ENCODE peak calls at places on chromosomes 2 and 18, in six cellular contexts. T is AG09319, U is tibial artery, Q is cardiac fibroblast, Z is choroid plexus epithelial cell, G is bronchial epithelial cell. S is an unnamed sample.

GRCh38 chr2:190185380-190185779 is 122.9 kb upstream of the MSTN start:
- DNase-seq in T (no peak), U (no peak), Q (no peak), Z (no peak), G (no peak), S (no peak)

GRCh38 chr18:48022531-48023330 is 92.3 kb upstream of the SMAD2 start:
- DNase-seq in T (no peak), U (peak; percentile 59), Q (peak; percentile 85), Z (peak; percentile 84), G (peak; percentile 72), S (peak; percentile 55)

GRCh38 chr2:104733544-104733943 is 120.4 kb upstream of the POU3F3 start:
- DNase-seq in T (no peak), U (no peak), Q (no peak), Z (peak; percentile 14), G (no peak), S (peak; percentile 38)

GRCh38 chr2:195520671-195521155 is 136.3 kb upstream of the SLC39A10 start:
- DNase-seq in T (peak; percentile 29), U (no peak), Q (peak; percentile 87), Z (peak; percentile 99), G (peak; percentile 71), S (no peak)

GRCh38 chr2:240789051-240789453 is 31.0 kb downstream of the KIF1A start:
- DNase-seq in T (no peak), U (no peak), Q (no peak), Z (no peak), G (no peak), S (no peak)

GRCh38 chr2:12488365-12488972 is 228.3 kb upstream of the TRIB2 start:
- DNase-seq in T (no peak), U (no peak), Q (no peak), Z (no peak), G (no peak), S (no peak)

GRCh38 chr2:61799054-61799453 is 54.8 kb downstream of the FAM161A start:
- DNase-seq in T (no peak), U (no peak), Q (no peak), Z (no peak), G (no peak), S (no peak)

GRCh38 chr2:120825370-120826259 is 89.9 kb downstream of the GLI2 start:
- DNase-seq in T (peak; percentile 42), U (peak; percentile 64), Q (peak; percentile 78), Z (peak; percentile 87), G (peak; percentile 26), S (no peak)

GRCh38 chr18:55779711-55780590 is 192.0 kb upstream of the TCF4 start:
- DNase-seq in T (no peak), U (no peak), Q (peak; percentile 52), Z (peak; percentile 26), G (no peak), S (no peak)

GRCh38 chr2:226791056-226791486 is 8.5 kb downstream of the IRS1 start:
- DNase-seq in T (no peak), U (no peak), Q (peak; percentile 73), Z (peak; percentile 88), G (no peak), S (no peak)

GRCh38 chr2:122255924-122256323 is 500.5 kb downstream of the TSN start:
- DNase-seq in T (no peak), U (no peak), Q (no peak), Z (peak; percentile 0), G (peak; percentile 54), S (no peak)

GRCh38 chr18:79169958-79170555 is 100.9 kb downstream of the ATP9B start:
- DNase-seq in T (no peak), U (no peak), Q (peak; percentile 53), Z (peak; percentile 65), G (peak; percentile 29), S (no peak)

GRCh38 chr18:74457043-74457742 is at the start of gene DIPK1C:
- DNase-seq in T (no peak), U (no peak), Q (no peak), Z (no peak), G (no peak), S (no peak)

GRCh38 chr18:2846638-2847340 is at the start of gene EMILIN2:
- DNase-seq in T (no peak), U (peak; percentile 88), Q (peak; percentile 60), Z (peak; percentile 53), G (peak; percentile 16), S (peak; percentile 22)

GRCh38 chr2:151754253-151754897 is 20.1 kb upstream of the NEB start:
- DNase-seq in T (no peak), U (no peak), Q (no peak), Z (no peak), G (no peak), S (no peak)

GRCh38 chr2:109214651-109215371 is 85.8 kb downstream of the SH3RF3 start:
- DNase-seq in T (no peak), U (no peak), Q (no peak), Z (no peak), G (no peak), S (no peak)

GRCh38 chr2:16405551-16405950 is 260.1 kb downstream of the CYRIA start:
- DNase-seq in T (no peak), U (no peak), Q (no peak), Z (no peak), G (no peak), S (no peak)

GRCh38 chr2:121210691-121211090 is 74.3 kb downstream of the TFCP2L1 start:
- DNase-seq in T (no peak), U (no peak), Q (no peak), Z (no peak), G (peak; percentile 38), S (peak; percentile 82)

GRCh38 chr2:86622409-86622877 is 1.2 kb downstream of the RNF103 start:
- DNase-seq in T (no peak), U (peak; percentile 74), Q (peak; percentile 30), Z (peak; percentile 22), G (peak; percentile 32), S (no peak)

GRCh38 chr18:44897445-44898215 is 216.9 kb downstream of the SETBP1 start:
- DNase-seq in T (no peak), U (no peak), Q (no peak), Z (no peak), G (no peak), S (no peak)

GRCh38 chr2:50674876-50675275 is 357.1 kb downstream of the NRXN1 start:
- DNase-seq in T (no peak), U (no peak), Q (no peak), Z (no peak), G (no peak), S (peak; percentile 1)

DNA sequence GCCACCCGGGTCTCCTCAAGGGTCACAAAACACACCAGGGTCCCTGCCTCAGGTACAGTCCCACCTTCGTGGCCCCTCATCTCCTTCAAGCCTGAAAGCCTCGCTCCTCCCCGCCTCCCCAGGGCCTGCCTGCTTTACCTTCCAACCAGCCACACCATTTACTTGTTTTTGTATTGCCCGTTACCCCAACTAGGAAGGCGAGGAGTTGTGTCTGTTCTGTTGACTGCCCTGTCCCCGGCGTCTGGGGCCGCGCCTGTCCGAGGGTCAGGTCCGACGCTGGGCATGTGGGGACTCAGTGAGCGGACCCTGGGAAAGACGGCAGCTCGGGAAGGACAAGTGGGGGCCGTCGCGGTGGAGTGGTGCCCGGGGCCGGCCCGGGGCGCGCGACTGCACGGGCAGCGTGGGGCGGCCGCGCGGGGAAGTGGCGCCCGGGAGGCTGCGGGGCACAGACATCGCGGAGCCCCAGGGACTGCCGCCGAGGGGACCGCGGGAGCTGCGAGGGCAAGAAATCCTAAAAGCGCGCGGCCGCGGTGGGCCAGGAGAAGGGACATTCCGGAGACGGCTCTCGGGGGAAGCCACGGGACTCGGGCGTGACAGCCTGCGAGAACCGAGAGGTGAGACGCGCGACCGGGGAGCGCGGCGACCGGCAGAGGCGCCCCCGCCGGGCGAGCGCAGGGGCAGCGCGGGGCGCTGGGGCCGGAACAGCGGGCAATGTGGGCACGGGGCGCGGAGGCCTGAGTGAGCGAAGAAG is 797 bp upstream of the GRHL1 start:
- DNase-seq in T (no peak), U (no peak), Q (no peak), Z (peak; percentile 11), G (no peak), S (peak; percentile 42)
- TF ChIP-seq CTCF in T (no peak), U (no peak), Q (no peak), Z (no peak), G (peak; percentile 33), S (no peak)

GRCh38 chr2:231925303-231926179 is 655 bp downstream of the NPPC start:
- DNase-seq in T (peak; percentile 67), U (peak; percentile 84), Q (peak; percentile 91), Z (peak; percentile 93), G (peak; percentile 47), S (peak; percentile 89)

GRCh38 chr2:231926761-231927565 is 767 bp upstream of the NPPC start:
- DNase-seq in T (no peak), U (peak; percentile 54), Q (peak; percentile 12), Z (peak; percentile 11), G (peak; percentile 26), S (peak; percentile 30)

GRCh38 chr2:231927566-231927890 is 1.3 kb upstream of the NPPC start:
- DNase-seq in T (no peak), U (peak; percentile 44), Q (no peak), Z (no peak), G (no peak), S (no peak)

GRCh38 chr2:231924889-231925275 is 1.3 kb downstream of the NPPC start:
- DNase-seq in T (no peak), U (no peak), Q (no peak), Z (no peak), G (no peak), S (peak; percentile 19)

GRCh38 chr2:231926180-231926741 is at the start of gene NPPC:
- DNase-seq in T (no peak), U (peak; percentile 54), Q (peak; percentile 50), Z (peak; percentile 47), G (peak; percentile 22), S (peak; percentile 52)
- TF ChIP-seq CTCF in T (peak; percentile 2), U (no peak), Q (peak; percentile 16), Z (peak; percentile 25), G (peak; percentile 47), S (no peak)

GRCh38 chr2:72330673-72331072 is 183.0 kb upstream of the CYP26B1 start:
- DNase-seq in T (no peak), U (no peak), Q (no peak), Z (peak; percentile 20), G (peak; percentile 17), S (no peak)

GRCh38 chr2:72326759-72327158 is 179.1 kb upstream of the CYP26B1 start:
- DNase-seq in T (no peak), U (no peak), Q (peak; percentile 35), Z (peak; percentile 16), G (no peak), S (no peak)

DNA sequence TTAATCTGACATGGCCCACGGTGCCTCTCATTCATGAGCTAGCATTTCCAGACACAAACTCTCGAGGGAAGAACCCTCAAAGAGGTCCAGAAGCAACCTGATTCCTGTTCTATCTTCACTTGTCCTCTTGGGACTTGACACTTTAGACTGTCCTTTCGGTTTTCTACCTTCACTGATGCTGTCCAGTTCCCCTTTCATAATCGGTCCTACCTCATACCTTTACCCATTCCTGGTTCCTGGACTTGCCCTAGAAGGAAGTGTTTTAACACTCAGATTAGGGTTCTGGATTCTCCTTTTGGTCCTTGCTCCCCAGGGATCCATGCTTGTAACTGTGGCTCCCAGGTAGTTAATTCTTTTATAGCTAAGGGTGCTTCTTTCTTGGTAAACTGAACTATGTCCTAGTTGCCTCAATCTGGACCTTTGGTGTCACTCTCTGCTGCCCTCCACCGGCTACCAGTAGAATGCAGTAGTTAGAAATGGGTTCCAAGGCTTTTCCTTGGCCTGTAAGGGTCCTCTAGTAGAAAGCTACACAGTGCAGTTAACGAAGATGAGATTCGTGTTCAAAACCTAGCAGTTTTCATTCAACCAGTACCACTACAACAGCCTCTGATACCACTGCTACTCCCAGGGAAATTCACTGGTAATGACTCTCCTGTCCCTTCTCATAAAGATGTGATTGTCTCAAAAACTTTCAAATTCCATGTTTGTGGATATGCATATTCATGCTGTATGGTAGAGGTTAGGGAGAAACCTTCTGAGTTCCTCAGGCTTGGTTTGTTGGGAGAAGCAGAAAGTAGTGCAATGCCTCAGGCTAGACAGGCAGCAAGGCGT is 178.1 kb upstream of the CYP26B1 start:
- DNase-seq in T (no peak), U (no peak), Q (peak; percentile 15), Z (peak; percentile 31), G (peak; percentile 20), S (peak; percentile 54)
- TF ChIP-seq CTCF in T (peak; percentile 57), U (peak; percentile 6), Q (peak; percentile 84), Z (peak; percentile 74), G (peak; percentile 61), S (peak; percentile 67)

GRCh38 chr2:110876167-110876999 is 144.0 kb downstream of the ACOXL start:
- DNase-seq in T (no peak), U (no peak), Q (no peak), Z (no peak), G (no peak), S (no peak)
- TF ChIP-seq CTCF in T (no peak), U (no peak), Q (no peak), Z (no peak), G (no peak), S (no peak)